ENCODE peak calls at places on chromosomes 7 and 10, in four cellular contexts. F is K562, R is GM12891, T is GM12878. J is an unnamed sample.

GRCh38 chr10:92419740-92420553 is 129.0 kb downstream of the MARCHF5 start:
- DNase-seq in T (no peak), R (no peak), F (no peak), J (no peak)

GRCh38 chr7:102845351-102845750 is 67.4 kb upstream of the LRRC17 start:
- DNase-seq in F (no peak), R (no peak), T (no peak), J (no peak)

GRCh38 chr10:102645741-102646609 is 1.7 kb downstream of the TRIM8 start:
- DNase-seq in T (peak), R (no peak), F (peak), J (peak)

GRCh38 chr10:72162978-72163377 is 52.8 kb upstream of the ANAPC16 start:
- DNase-seq in R (no peak), F (no peak), T (peak), J (no peak)

GRCh38 chr10:118960166-118961090 is 69.1 kb upstream of the NANOS1 start:
- DNase-seq in F (no peak), R (no peak), T (no peak), J (no peak)

GRCh38 chr7:155996718-155997059 is 184.4 kb upstream of the SHH start:
- DNase-seq in T (no peak), R (no peak), F (no peak), J (no peak)

GRCh38 chr10:78973901-78974408 is 94.8 kb upstream of the ZMIZ1 start:
- DNase-seq in F (peak), T (no peak), R (peak), J (peak)

GRCh38 chr7:128166603-128167315 is 74.3 kb upstream of the LEP start:
- DNase-seq in T (no peak), R (no peak), F (no peak), J (no peak)

GRCh38 chr10:84600947-84601346 is 272.6 kb downstream of the CCSER2 start:
- DNase-seq in R (no peak), F (no peak), T (no peak), J (no peak)

DNA sequence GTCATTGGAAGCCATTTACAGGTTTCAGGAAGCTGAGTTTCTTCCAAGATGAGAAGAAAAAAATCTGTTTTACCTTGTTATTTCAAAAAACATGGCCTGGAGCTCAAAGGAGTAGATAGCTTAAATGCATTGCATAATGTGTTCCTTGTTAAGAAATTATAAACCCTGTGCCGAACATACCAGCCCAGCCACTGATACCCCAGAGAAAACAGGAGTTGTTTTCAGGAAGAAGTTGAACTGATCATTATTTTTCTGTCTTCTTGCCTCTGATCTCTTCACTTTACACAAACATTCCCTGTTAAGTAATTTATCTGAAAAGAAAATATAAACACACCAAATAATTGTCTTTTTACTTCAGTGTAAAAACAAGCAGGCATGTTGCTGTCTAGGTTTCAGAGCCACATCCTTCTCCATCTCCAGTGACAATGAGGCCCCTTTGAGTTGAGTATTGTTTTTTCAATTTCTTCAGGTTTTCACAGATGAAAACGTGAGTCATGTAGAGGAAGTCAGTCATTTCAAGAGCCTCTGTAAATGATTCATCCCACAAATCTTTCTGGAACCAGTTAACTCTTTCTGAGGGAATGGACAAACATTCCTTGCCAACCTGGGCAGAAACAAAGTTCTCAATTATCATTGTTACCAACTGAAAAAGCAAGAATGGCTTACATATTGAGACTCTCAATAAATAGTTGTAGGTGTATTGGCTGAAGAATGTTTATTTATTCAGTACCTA is 244.2 kb downstream of the IPMK start:
- DNase-seq in R (no peak), F (no peak), T (no peak), J (no peak)
- TF ChIP-seq SPI1 in R (no peak), F (no peak), T (no peak), J (no peak)

GRCh38 chr10:14815681-14816080 is 22.2 kb downstream of the CDNF start:
- DNase-seq in F (no peak), R (no peak), T (no peak), J (no peak)
- TF ChIP-seq SPI1 in F (no peak), R (no peak), T (no peak), J (no peak)

GRCh38 chr10:3475367-3475766 is 302.8 kb upstream of the PITRM1 start:
- DNase-seq in R (no peak), F (no peak), T (no peak), J (no peak)
- TF ChIP-seq SPI1 in R (no peak), F (no peak), T (no peak), J (no peak)

GRCh38 chr7:26097837-26098668 is 53.9 kb upstream of the NFE2L3 start:
- DNase-seq in R (no peak), T (no peak), F (no peak), J (no peak)
- TF ChIP-seq SPI1 in R (no peak), T (no peak), F (no peak), J (no peak)

J was measured in HL-60.